ENCODE peak calls at places on chromosomes 1 and 21, in six cellular contexts. H is GM23338, N is fibroblast of mammary gland, R is Caco-2, Z is MM.1S, U is nephron progenitor cell. K is an unnamed sample.

GRCh38 chr1:143660354-143660941 is 311.3 kb downstream of the FAM72C start:
- DNase-seq in H (no peak), N (no peak), R (no peak), Z (no peak), U (no peak), K (no peak)

GRCh38 chr1:12368646-12369045 is 138.8 kb downstream of the VPS13D start:
- DNase-seq in H (no peak), N (no peak), R (no peak), Z (no peak), U (no peak), K (no peak)

GRCh38 chr1:71587961-71588360 is 507.1 kb upstream of the ZRANB2 start:
- DNase-seq in H (peak), N (peak), R (no peak), Z (peak), U (no peak), K (no peak)

GRCh38 chr1:162918111-162918754 is 57.3 kb upstream of the CCDC190 start:
- DNase-seq in H (no peak), N (no peak), R (no peak), Z (no peak), U (peak), K (no peak)

GRCh38 chr1:23751050-23751814 is 8.0 kb downstream of the ELOA start:
- DNase-seq in H (peak), N (peak), R (peak), Z (peak), U (peak), K (peak)

GRCh38 chr1:67948155-67949075 is 102.0 kb downstream of the DIRAS3 start:
- DNase-seq in H (no peak), N (peak), R (no peak), Z (no peak), U (no peak), K (no peak)

GRCh38 chr1:230978491-230979388 is at the start of the genes ARV1 and TTC13:
- DNase-seq in H (peak), N (peak), R (peak), Z (peak), U (peak), K (peak)

GRCh38 chr1:186503210-186503609 is 42.3 kb upstream of the PDC start:
- DNase-seq in H (no peak), N (peak), R (no peak), Z (no peak), U (no peak), K (no peak)

GRCh38 chr1:51636765-51637522 is 20.1 kb downstream of the OSBPL9 start:
- DNase-seq in H (no peak), N (peak), R (no peak), Z (no peak), U (no peak), K (no peak)

GRCh38 chr1:8017495-8018310 is 8.4 kb downstream of the ERRFI1 start:
- DNase-seq in H (no peak), N (peak), R (peak), Z (no peak), U (no peak), K (no peak)

GRCh38 chr1:107048255-107048654 is 8.2 kb upstream of the PRMT6 start:
- DNase-seq in H (no peak), N (no peak), R (no peak), Z (no peak), U (no peak), K (no peak)

GRCh38 chr1:55522982-55523381 is 307.8 kb upstream of the USP24 start:
- DNase-seq in H (no peak), N (no peak), R (no peak), Z (no peak), U (no peak), K (no peak)

GRCh38 chr21:41691205-41692203 is 75.3 kb downstream of the RIPK4 start:
- DNase-seq in H (no peak), N (no peak), R (no peak), Z (no peak), U (no peak), K (no peak)

GRCh38 chr1:228021526-228022030 is 14.8 kb downstream of the WNT3A start:
- DNase-seq in H (no peak), N (no peak), R (peak), Z (no peak), U (no peak), K (peak)

GRCh38 chr1:19980298-19980697 is 880 bp upstream of the PLA2G2A start:
- DNase-seq in H (no peak), N (no peak), R (no peak), Z (no peak), U (no peak), K (no peak)

GRCh38 chr21:15562748-15563147 is 167.0 kb upstream of the USP25 start:
- DNase-seq in H (no peak), N (no peak), R (no peak), Z (no peak), U (no peak), K (no peak)

GRCh38 chr1:85629532-85629920 is 49.0 kb downstream of the CCN1 start:
- DNase-seq in H (no peak), N (no peak), R (no peak), Z (no peak), U (no peak), K (no peak)

GRCh38 chr1:183879477-183879876 is 74.6 kb downstream of the RGL1 start:
- DNase-seq in H (no peak), N (peak), R (no peak), Z (no peak), U (no peak), K (no peak)

GRCh38 chr1:9376886-9377333 is 84.2 kb downstream of the SPSB1 start:
- DNase-seq in H (no peak), N (peak), R (no peak), Z (no peak), U (no peak), K (no peak)

GRCh38 chr1:159594581-159594980 is 7.0 kb downstream of the APCS start:
- DNase-seq in H (no peak), N (peak), R (no peak), Z (no peak), U (no peak), K (no peak)

GRCh38 chr1:180841460-180841859 is 71.2 kb upstream of the KIAA1614 start:
- DNase-seq in H (no peak), N (peak), R (no peak), Z (no peak), U (no peak), K (no peak)

GRCh38 chr1:83596331-83596730 is 402.6 kb downstream of the TTLL7 start:
- DNase-seq in H (no peak), N (no peak), R (no peak), Z (no peak), U (no peak), K (no peak)

GRCh38 chr1:41914515-41914914 is 4.2 kb downstream of the HIVEP3 start:
- DNase-seq in H (no peak), N (no peak), R (no peak), Z (no peak), U (no peak), K (no peak)

GRCh38 chr1:215523906-215524305 is 43.2 kb upstream of the KCTD3 start:
- DNase-seq in H (no peak), N (peak), R (no peak), Z (no peak), U (no peak), K (no peak)

DNA sequence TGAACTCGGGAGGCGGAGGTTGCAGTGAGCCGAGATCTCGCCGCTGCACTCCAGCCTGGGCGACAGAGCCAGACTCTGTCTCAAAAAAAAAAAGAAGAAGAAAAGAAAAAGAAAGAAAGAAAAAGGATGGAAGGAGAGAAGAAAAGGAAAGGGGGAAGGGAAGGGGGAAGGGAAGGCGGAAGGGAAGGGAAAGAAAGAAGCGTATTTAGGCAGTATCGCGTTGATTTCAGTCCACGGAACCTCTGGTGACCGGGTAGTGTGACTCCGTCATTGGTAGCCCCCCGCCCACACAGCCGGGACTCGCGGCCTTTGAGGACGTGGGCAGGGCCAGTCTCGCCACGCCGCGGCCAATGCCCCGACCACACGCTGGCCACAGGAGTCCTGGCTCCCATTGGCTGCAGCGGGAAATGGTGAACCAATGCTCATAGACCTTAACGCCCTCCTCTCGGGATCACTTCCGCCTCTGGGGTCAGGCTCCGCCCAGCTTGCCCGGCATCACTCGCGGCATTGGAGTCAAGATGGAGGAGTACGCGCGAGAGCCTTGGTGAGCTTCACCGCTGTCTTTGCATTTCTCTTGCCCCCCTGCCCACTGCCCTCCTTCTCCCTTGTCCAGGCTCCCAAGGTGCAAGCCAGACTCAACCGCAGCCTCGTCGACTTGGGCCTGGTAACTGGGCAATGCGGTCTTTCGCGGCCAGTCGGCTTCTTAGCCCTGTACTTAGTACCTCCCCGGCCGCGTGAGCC is at the start of gene TIMM17A:
- DNase-seq in H (peak), N (peak), R (peak), Z (peak), U (peak), K (peak)
- TF ChIP-seq CTCF in H (no peak), N (no peak), R (no peak), Z (no peak), U (no peak), K (no peak)

GRCh38 chr1:225418598-225418997 is 9.2 kb downstream of the LBR start:
- DNase-seq in H (no peak), N (no peak), R (peak), Z (no peak), U (no peak), K (no peak)
- TF ChIP-seq CTCF in H (no peak), N (no peak), R (peak), Z (no peak), U (no peak), K (no peak)

DNA sequence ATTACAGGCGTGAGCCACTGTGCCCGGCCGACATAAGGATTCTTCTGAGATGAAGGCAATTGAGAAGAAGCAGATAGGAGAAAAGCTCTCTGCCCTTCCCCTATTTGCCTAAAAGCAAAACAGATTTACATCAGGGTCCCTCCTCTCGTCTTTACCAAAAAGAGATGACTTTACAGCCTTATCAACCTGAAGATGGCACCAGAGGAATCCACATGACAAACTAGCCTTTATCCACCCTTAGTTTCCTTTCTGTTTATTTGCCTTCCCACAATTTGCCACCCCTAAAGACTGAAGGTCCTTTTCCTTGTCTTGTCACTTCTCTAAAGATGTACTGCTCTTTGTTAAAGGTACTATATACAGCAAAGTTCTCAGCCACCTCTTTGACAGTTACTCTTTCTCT is 70.7 kb upstream of the KRTAP19-8 start:
- DNase-seq in H (peak), N (peak), R (no peak), Z (peak), U (no peak), K (no peak)
- TF ChIP-seq CTCF in H (peak), N (peak), R (no peak), Z (peak), U (no peak), K (no peak)

DNA sequence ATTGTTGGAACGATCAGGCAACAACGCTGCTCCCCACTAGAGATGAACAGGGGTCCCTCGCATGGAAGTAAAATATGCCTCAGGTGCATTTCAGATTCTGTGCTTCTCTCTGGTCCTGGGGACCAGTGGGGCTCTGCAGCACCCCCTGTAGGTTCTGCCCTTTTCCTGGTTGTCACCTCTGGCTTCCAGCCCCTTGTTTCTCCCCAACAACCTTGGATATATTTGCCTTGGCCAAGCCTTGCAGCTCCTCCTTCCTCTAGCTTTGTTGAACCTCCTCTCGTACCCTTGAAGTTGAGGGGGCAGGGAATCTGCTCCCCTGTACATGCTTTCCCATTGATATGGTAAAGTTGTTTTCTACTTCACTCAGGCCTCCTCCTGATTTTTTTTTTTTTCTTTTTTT is 5.4 kb upstream of the RGSL1 start:
- DNase-seq in H (peak), N (no peak), R (no peak), Z (no peak), U (no peak), K (peak)
- TF ChIP-seq CTCF in H (peak), N (peak), R (peak), Z (peak), U (no peak), K (peak)

GRCh38 chr1:53266038-53266437 is 27.7 kb upstream of the MAGOH start:
- DNase-seq in H (peak), N (no peak), R (no peak), Z (no peak), U (no peak), K (no peak)
- TF ChIP-seq CTCF in H (peak), N (peak), R (peak), Z (peak), U (no peak), K (peak)

GRCh38 chr1:199422206-199422605 is 605.3 kb upstream of the NR5A2 start:
- DNase-seq in H (peak), N (peak), R (no peak), Z (no peak), U (no peak), K (no peak)
- TF ChIP-seq CTCF in H (peak), N (peak), R (peak), Z (no peak), U (no peak), K (peak)

GRCh38 chr1:220483700-220484099 is 44.2 kb upstream of the MARK1 start:
- DNase-seq in H (no peak), N (peak), R (no peak), Z (no peak), U (no peak), K (no peak)

GRCh38 chr1:220484135-220484534 is 43.8 kb upstream of the MARK1 start:
- DNase-seq in H (no peak), N (peak), R (no peak), Z (no peak), U (no peak), K (no peak)

GRCh38 chr1:220487297-220487820 is 40.6 kb upstream of the MARK1 start:
- DNase-seq in H (peak), N (peak), R (no peak), Z (no peak), U (peak), K (no peak)

GRCh38 chr1:220485791-220486190 is 42.1 kb upstream of the MARK1 start:
- DNase-seq in H (no peak), N (no peak), R (no peak), Z (no peak), U (no peak), K (no peak)

GRCh38 chr1:220485131-220485530 is 42.8 kb upstream of the MARK1 start:
- DNase-seq in H (peak), N (no peak), R (no peak), Z (peak), U (no peak), K (no peak)
- TF ChIP-seq CTCF in H (peak), N (no peak), R (peak), Z (no peak), U (no peak), K (no peak)

DNA sequence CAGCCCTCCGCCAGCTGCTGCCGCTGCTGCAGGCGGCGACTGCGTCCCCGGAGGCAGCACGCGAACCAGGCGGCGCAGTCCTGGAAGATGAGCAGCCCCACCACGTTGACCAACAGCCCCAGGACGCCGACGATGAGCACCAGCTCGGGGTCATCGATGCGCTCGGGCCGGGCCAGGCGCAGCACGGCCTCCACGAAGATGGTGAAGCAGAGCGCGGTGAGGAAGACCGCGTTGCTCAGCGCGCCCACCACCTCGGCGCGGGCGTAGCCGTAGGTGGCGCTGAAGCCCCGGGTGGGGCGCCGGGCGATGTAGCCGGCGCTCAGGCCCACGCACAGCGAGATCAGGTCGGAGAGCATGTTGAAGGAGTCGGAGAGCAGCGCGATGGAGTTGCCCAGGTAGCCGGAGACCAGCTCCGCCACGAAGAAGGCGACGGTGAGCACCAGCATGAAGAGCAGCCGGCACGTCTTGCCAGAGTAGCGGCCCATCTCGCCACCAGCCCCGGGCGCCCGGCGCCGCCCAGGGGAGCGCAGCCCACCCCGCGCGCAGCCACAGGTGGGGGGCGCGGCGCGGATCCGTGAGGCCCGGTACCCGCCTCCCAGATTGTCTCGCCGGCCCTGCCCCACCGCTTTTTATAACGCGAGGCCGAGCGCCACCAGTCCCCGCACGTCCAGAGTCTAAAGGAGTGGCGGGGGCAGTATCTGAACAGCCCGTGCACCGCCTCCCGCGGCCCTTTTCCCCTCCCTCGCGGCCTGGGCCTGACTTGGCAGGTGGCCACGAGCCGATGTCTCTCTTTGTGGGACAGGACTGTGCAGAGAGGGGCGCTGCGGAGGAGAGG is at the start of gene SLC30A10:
- DNase-seq in H (peak), N (peak), R (peak), Z (no peak), U (peak), K (peak)
- TF ChIP-seq CTCF in H (no peak), N (no peak), R (peak), Z (no peak), U (no peak), K (no peak)

DNA sequence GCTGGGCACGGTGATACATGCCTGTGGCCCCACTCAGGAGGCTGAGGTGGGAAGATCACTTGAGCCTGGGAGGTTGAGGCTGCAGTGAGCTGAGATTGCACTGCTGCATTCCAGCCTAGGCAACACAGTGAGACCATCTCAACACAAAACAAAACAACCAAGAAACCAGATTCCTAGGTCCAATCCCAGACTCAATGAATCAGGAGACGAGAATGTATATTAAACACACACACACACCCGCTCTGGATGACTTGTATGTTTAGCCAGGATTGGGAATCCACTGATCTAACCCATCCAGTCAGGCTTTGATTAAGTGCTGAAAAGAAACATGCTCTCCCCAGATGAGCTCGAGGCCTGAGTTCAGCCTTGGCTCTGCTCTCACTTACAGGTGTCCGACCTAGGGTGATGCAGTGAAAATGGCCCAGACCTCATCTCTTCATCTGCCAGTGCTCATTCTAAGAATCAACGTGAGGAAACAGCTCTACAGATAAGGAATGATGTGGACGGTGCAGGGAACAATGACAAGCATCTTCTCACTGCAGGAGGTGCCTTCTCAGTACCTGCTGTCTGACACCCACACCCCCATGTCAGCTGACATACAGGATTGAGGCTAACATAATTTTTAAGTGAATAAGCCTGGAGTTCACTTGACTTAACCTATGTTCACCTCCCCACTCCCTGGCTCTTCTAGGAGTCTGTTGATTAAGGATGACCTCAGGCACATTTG is 15.3 kb upstream of the SRSF4 start:
- DNase-seq in H (no peak), N (peak), R (no peak), Z (no peak), U (no peak), K (no peak)
- TF ChIP-seq CTCF in H (no peak), N (no peak), R (no peak), Z (no peak), U (no peak), K (no peak)

DNA sequence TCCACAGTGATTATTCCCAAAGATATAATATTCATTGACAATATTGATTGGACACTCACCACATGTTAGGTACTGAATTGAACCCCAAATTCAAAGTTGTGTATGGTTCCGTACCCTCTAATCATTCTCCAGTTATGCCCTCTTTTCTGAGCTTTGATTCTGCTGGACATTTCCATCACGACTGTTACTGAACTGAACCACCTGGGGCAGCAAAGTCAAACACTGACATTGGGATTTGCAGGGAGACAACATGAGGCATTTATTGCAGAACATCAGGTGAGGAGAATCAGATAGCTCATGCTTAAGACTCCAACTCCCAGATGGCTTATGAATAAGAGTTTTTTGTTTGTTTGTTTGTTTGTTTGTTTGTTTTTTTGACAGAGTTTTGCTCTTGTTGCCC is 420.9 kb downstream of the DISC1 start:
- DNase-seq in H (peak), N (no peak), R (no peak), Z (no peak), U (no peak), K (no peak)
- TF ChIP-seq CTCF in H (no peak), N (peak), R (peak), Z (no peak), U (no peak), K (no peak)

K was measured in GM13976.